ENCODE peak calls at places on chromosomes 2 and 18, in seven cellular contexts. M, I, Q, E, T, Y and P are unnamed samples.

GRCh38 chr2:36458106-36458505 is 102.5 kb downstream of the CRIM1 start:
- DNase-seq in Q (peak), T (no peak), I (peak), E (no peak), Y (peak), M (no peak), P (no peak)

GRCh38 chr2:37377187-37377532 is 32.7 kb downstream of the QPCT start:
- DNase-seq in T (peak), M (peak), Q (no peak), Y (no peak), I (no peak), E (no peak), P (peak)

GRCh38 chr2:1422716-1423285 is 9.5 kb downstream of the TPO start:
- DNase-seq in T (no peak), M (no peak), I (no peak), E (no peak), Q (no peak), Y (no peak), P (no peak)

GRCh38 chr2:45477546-45477945 is 133.5 kb downstream of the SRBD1 start:
- DNase-seq in Q (no peak), Y (no peak), I (no peak), E (no peak), M (no peak), T (no peak), P (no peak)

GRCh38 chr2:5689790-5690189 is 2.4 kb upstream of the SOX11 start:
- DNase-seq in E (no peak), Q (peak), T (no peak), Y (no peak), M (no peak), I (no peak), P (no peak)

GRCh38 chr2:54602736-54603322 is 120.6 kb upstream of the EML6 start:
- DNase-seq in I (no peak), M (peak), T (no peak), E (no peak), Q (no peak), Y (no peak), P (peak)

GRCh38 chr2:231138699-231139098 is 13.9 kb upstream of the HTR2B start:
- DNase-seq in E (no peak), Y (no peak), Q (no peak), T (no peak), I (no peak), M (peak), P (no peak)

GRCh38 chr2:11044201-11044600 is 111.1 kb upstream of the SLC66A3 start:
- DNase-seq in T (peak), E (no peak), Y (no peak), M (no peak), Q (no peak), I (no peak), P (no peak)

GRCh38 chr2:69804416-69804815 is 25.0 kb upstream of the GMCL1 start:
- DNase-seq in T (peak), Q (no peak), Y (no peak), I (no peak), E (no peak), M (no peak), P (no peak)

GRCh38 chr2:30756051-30756719 is 51.1 kb downstream of the CAPN13 start:
- DNase-seq in M (no peak), T (no peak), I (no peak), Q (peak), E (no peak), Y (peak), P (peak)

GRCh38 chr2:127619901-127620705 is 25.9 kb upstream of the GPR17 start:
- DNase-seq in T (peak), Y (no peak), E (no peak), I (peak), Q (no peak), M (no peak), P (no peak)

GRCh38 chr18:54958711-54959625 is at the start of gene CCDC68:
- DNase-seq in Y (peak), I (peak), M (no peak), E (peak), Q (peak), T (peak), P (peak)

GRCh38 chr2:136323935-136324334 is 206.0 kb upstream of the CXCR4 start:
- DNase-seq in I (no peak), M (no peak), Y (no peak), Q (no peak), T (no peak), E (no peak), P (no peak)

GRCh38 chr2:3131636-3132326 is 245.8 kb downstream of the EIPR1 start:
- DNase-seq in Y (no peak), M (no peak), I (no peak), Q (no peak), T (no peak), E (no peak), P (no peak)

GRCh38 chr2:35501076-35501475 is 854.5 kb upstream of the CRIM1 start:
- DNase-seq in M (no peak), Q (no peak), Y (no peak), T (no peak), I (no peak), E (no peak), P (no peak)

GRCh38 chr18:27843783-27844415 is 333.0 kb downstream of the CDH2 start:
- DNase-seq in T (no peak), I (no peak), Q (peak), Y (no peak), E (no peak), M (peak), P (peak)

GRCh38 chr2:160940271-160940670 is 220.0 kb upstream of the TANK start:
- DNase-seq in M (peak), Q (no peak), I (no peak), E (no peak), Y (no peak), T (no peak), P (no peak)

GRCh38 chr2:160942505-160943125 is 217.6 kb upstream of the TANK start:
- DNase-seq in T (no peak), Y (no peak), Q (no peak), I (no peak), M (no peak), E (no peak), P (no peak)

GRCh38 chr2:160940699-160941098 is 219.5 kb upstream of the TANK start:
- DNase-seq in I (no peak), Y (no peak), T (no peak), M (peak), Q (no peak), E (no peak), P (no peak)

GRCh38 chr2:160943429-160943828 is 216.8 kb upstream of the TANK start:
- DNase-seq in Y (no peak), T (no peak), M (no peak), E (no peak), I (no peak), Q (no peak), P (no peak)

DNA sequence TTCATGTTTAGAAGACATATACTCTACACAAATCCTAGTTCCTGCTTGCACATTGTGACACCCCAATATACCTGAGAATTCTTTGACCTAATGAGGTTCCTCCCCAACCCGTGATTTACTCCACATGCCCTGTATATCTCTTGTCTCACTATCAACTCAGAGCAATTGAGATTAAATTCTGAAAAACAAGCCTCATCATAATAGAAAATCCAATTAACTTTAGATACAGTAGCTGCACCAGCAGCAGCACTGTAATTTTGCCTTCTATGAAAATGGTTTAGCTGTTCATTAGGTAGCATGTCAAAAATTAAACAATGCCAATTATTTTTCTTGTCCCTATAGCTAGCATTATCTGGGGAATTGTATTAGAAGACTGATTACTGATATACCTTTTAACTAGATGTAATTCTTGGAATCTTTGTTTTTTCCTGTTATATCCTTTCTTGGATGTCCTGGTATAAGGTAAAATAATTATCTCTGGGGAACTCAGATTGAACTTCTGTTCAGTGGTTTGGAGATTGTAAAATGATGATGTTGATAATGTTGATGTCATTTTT is 218.9 kb upstream of the TANK start:
- DNase-seq in Y (no peak), E (no peak), M (no peak), I (no peak), Q (no peak), T (no peak), P (no peak)
- H4K8ac ChIP-seq in Y (no peak), E (no peak), M (no peak), I (no peak), Q (no peak), T (no peak), P (no peak)

DNA sequence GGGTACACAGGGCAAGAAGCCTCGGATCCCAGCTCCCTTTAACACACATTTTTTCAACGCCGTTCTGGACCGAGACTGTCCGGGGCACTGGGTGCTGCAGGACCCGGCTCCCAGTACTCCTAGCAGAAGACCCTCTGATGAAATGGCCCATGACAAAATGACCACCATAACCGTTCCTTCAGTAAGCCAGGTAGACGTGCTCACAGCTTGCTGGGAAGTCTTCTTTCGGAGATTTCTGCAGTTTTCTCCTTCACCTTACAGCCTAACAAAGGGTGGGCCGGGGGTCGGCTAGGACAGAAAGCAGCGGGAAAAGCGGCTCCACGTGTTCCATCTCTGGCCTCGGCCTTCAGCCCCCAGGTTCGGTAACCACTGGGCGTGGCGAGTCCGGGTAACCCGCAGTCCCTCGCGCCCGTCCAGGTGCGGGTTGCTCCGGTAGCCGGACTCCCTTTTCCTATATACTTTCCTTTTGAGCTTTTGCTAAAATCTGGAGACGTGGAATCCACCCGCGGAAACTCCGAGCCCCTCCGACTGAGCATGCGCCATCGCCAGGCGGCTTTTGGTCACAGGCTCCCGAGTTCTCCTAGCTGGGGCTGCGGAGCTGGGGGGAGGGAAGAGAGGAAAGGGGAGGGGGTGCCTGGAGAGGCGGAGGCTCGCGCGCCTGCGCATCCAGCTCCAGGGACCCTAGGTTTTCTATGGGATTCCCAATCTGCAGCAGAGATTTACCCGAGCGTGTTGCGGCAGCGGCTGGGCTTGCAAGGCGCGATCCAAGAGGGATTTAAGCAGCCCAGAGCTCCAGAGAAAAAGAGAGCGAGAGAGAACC is at the start of gene VSNL1:
- DNase-seq in M (peak), Q (peak), Y (peak), T (peak), E (peak), I (peak), P (peak)
- H3K4ac ChIP-seq in M (peak), Q (peak), Y (no peak), T (peak), E (no peak), I (peak), P (peak)

GRCh38 chr18:12948055-12948804 is 419 bp downstream of the SEH1L start:
- DNase-seq in Y (peak), E (no peak), I (peak), T (no peak), Q (peak), M (peak), P (peak)
- H2BK5ac ChIP-seq in Y (peak), E (peak), I (no peak), T (peak), Q (peak), M (peak), P (no peak)

DNA sequence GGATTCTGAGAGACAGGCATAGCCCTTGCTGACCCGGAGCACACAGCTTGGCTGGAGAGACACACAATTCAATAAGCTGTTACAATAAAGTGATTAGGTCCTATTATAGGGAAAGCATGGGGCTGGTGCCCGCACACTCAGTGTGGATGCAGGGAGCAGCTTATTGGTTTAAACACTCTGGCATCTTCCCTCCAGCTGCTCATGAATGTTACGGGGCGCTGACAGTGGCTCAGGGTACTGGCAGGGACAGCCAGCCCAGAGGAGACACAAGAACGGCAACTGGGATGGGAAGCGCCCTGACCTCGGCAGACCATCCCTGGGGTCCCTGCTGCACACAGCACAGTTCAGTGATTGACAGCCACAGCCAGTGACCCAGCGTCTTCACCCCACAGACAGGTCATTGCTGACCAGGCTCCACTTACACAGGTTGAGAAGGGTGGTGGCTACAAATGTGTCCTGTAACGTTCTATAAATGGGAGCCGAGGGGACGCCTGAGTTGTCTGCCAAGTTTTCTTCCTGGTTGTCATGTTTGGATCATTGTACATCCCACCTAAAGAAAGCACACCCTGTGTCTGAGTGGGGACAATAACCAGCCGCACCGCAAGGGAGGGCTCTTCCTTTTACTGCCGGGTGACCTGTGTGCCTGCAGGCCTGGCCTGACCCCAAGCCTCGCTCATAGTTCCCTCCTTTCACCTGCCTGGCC is 60.3 kb downstream of the SH3BP4 start:
- DNase-seq in I (no peak), T (peak), Y (no peak), Q (no peak), E (peak), M (no peak), P (no peak)
- H4K8ac ChIP-seq in I (no peak), T (no peak), Y (no peak), Q (no peak), E (no peak), M (no peak), P (no peak)

GRCh38 chr2:155203187-155203586 is 504.7 kb downstream of the KCNJ3 start:
- DNase-seq in M (no peak), Q (peak), I (no peak), T (no peak), E (no peak), Y (no peak), P (no peak)
- H3K4ac ChIP-seq in M (no peak), Q (no peak), I (no peak), T (no peak), E (no peak), Y (no peak), P (no peak)

GRCh38 chr2:201642086-201642578 is 1.2 kb downstream of the TMEM237 start:
- DNase-seq in Q (no peak), I (no peak), Y (no peak), T (no peak), M (no peak), E (no peak), P (no peak)
- H2BK5ac ChIP-seq in Q (no peak), I (peak), Y (peak), T (peak), M (peak), E (no peak), P (peak)

DNA sequence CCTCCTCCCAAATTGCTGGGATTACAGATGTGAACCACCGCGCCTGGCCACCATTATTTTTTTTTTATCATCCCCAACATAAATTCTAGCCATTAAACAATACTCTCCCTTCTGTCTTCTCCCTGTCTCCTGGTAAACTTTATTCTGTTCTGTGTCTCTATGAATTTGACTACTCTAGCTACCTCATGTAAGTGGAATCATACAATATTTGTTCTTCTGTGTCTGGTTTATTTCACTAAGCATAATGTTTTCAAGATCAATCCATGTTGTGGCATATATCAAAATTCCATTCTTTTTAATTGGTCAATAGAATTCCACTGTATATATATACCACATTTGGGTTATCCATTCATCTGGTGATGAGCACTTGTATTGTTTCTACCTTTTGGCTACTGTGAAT is 71.6 kb downstream of the MCFD2 start:
- DNase-seq in Q (no peak), E (no peak), M (no peak), I (no peak), T (no peak), Y (no peak), P (no peak)
- H4K8ac ChIP-seq in Q (no peak), E (no peak), M (no peak), I (no peak), T (no peak), Y (no peak), P (no peak)